ENCODE peak calls at places on chromosomes 16 and 17, in five cellular contexts. One of them, this sample, is unnamed.
A peak's percentile ranks its signal among the peaks of the same experiment; 100 is the strongest.

GRCh38 chr17:78144146-78144719 is 2.0 kb upstream of the C17orf99 start:
- DNase-seq in PC-9: peak; percentile 70
- DNase-seq in adrenal gland: peak; percentile 94
- DNase-seq in mammary epithelial cell: peak; percentile 65
- DNase-seq in H9: no peak
- DNase-seq in this sample: no peak

GRCh38 chr16:54414671-54415070 is 128.1 kb upstream of the IRX3 start:
- DNase-seq in H9: no peak
- DNase-seq in adrenal gland: no peak
- DNase-seq in mammary epithelial cell: no peak
- DNase-seq in PC-9: no peak
- DNase-seq in this sample: no peak

GRCh38 chr17:58337600-58338453 is 9.2 kb upstream of the TSPOAP1 start:
- DNase-seq in mammary epithelial cell: no peak
- DNase-seq in PC-9: no peak
- DNase-seq in adrenal gland: peak; percentile 91
- DNase-seq in H9: peak; percentile 94
- DNase-seq in this sample: no peak

GRCh38 chr17:45896803-45897693 is 2.7 kb downstream of the MAPT start:
- DNase-seq in H9: peak; percentile 73
- DNase-seq in mammary epithelial cell: peak; percentile 10
- DNase-seq in adrenal gland: no peak
- DNase-seq in PC-9: no peak
- DNase-seq in this sample: no peak

GRCh38 chr17:82390860-82391435 is 19.4 kb downstream of the UTS2R start:
- DNase-seq in mammary epithelial cell: no peak
- DNase-seq in adrenal gland: no peak
- DNase-seq in PC-9: no peak
- DNase-seq in H9: no peak
- DNase-seq in this sample: no peak

GRCh38 chr17:60415146-60415545 is 7.1 kb upstream of the CHCT1 start:
- DNase-seq in H9: no peak
- DNase-seq in adrenal gland: no peak
- DNase-seq in PC-9: no peak
- DNase-seq in mammary epithelial cell: no peak
- DNase-seq in this sample: no peak

GRCh38 chr16:4347010-4347409 is 4.1 kb downstream of the PAM16 start:
- DNase-seq in PC-9: no peak
- DNase-seq in H9: no peak
- DNase-seq in adrenal gland: no peak
- DNase-seq in mammary epithelial cell: no peak
- DNase-seq in this sample: no peak

GRCh38 chr17:19736071-19736470 is 12.0 kb downstream of the ALDH3A1 start:
- DNase-seq in mammary epithelial cell: no peak
- DNase-seq in PC-9: no peak
- DNase-seq in H9: no peak
- DNase-seq in adrenal gland: peak; percentile 83
- DNase-seq in this sample: no peak

GRCh38 chr17:45578516-45579455 is 88.3 kb upstream of the PLEKHM1 start:
- DNase-seq in H9: peak; percentile 28
- DNase-seq in PC-9: no peak
- DNase-seq in adrenal gland: no peak
- DNase-seq in mammary epithelial cell: peak; percentile 41
- DNase-seq in this sample: no peak

GRCh38 chr17:7438050-7438614 is 1.2 kb upstream of the FGF11 start:
- DNase-seq in mammary epithelial cell: peak; percentile 39
- DNase-seq in PC-9: no peak
- DNase-seq in adrenal gland: peak; percentile 82
- DNase-seq in H9: peak; percentile 90
- DNase-seq in this sample: no peak

GRCh38 chr17:8503368-8503767 is 67.7 kb downstream of the NDEL1 start:
- DNase-seq in mammary epithelial cell: no peak
- DNase-seq in adrenal gland: peak; percentile 61
- DNase-seq in PC-9: no peak
- DNase-seq in H9: no peak
- DNase-seq in this sample: no peak

GRCh38 chr17:69744512-69745098 is 330.1 kb downstream of the MAP2K6 start:
- DNase-seq in PC-9: no peak
- DNase-seq in adrenal gland: no peak
- DNase-seq in H9: no peak
- DNase-seq in mammary epithelial cell: no peak
- DNase-seq in this sample: no peak

GRCh38 chr17:34121311-34121710 is 133.8 kb upstream of the CCL2 start:
- DNase-seq in adrenal gland: no peak
- DNase-seq in PC-9: no peak
- DNase-seq in mammary epithelial cell: no peak
- DNase-seq in H9: no peak
- DNase-seq in this sample: no peak

GRCh38 chr16:84115919-84116719 is 623 bp downstream of the MBTPS1 start:
- DNase-seq in adrenal gland: peak; percentile 77
- DNase-seq in H9: no peak
- DNase-seq in PC-9: peak; percentile 37
- DNase-seq in mammary epithelial cell: peak; percentile 44
- DNase-seq in this sample: no peak

GRCh38 chr16:19748389-19749110 is 30.5 kb downstream of the IQCK start:
- DNase-seq in mammary epithelial cell: no peak
- DNase-seq in H9: no peak
- DNase-seq in adrenal gland: no peak
- DNase-seq in PC-9: peak; percentile 85
- DNase-seq in this sample: no peak

GRCh38 chr17:66351053-66351452 is 48.6 kb downstream of the PRKCA start:
- DNase-seq in adrenal gland: no peak
- DNase-seq in H9: no peak
- DNase-seq in mammary epithelial cell: no peak
- DNase-seq in PC-9: no peak
- DNase-seq in this sample: no peak

GRCh38 chr16:50657251-50657650 is 23.9 kb downstream of the SNX20 start:
- DNase-seq in mammary epithelial cell: no peak
- DNase-seq in PC-9: no peak
- DNase-seq in H9: no peak
- DNase-seq in adrenal gland: no peak
- DNase-seq in this sample: no peak

GRCh38 chr17:28381141-28381825 is 9.8 kb downstream of the SARM1 start:
- DNase-seq in adrenal gland: no peak
- DNase-seq in H9: peak; percentile 92
- DNase-seq in PC-9: no peak
- DNase-seq in mammary epithelial cell: no peak
- DNase-seq in this sample: no peak

GRCh38 chr17:10125761-10126553 is 72.4 kb downstream of the GAS7 start:
- DNase-seq in mammary epithelial cell: no peak
- DNase-seq in PC-9: no peak
- DNase-seq in H9: no peak
- DNase-seq in adrenal gland: no peak
- DNase-seq in this sample: no peak

GRCh38 chr17:76716146-76716833 is 5.5 kb upstream of the MXRA7 start:
- DNase-seq in adrenal gland: peak; percentile 79
- DNase-seq in H9: no peak
- DNase-seq in PC-9: no peak
- DNase-seq in mammary epithelial cell: peak; percentile 94
- DNase-seq in this sample: peak; percentile 44

GRCh38 chr17:42179911-42180410 is 981 bp downstream of the KCNH4 start:
- DNase-seq in adrenal gland: peak; percentile 71
- DNase-seq in H9: peak; percentile 88
- DNase-seq in mammary epithelial cell: peak; percentile 20
- DNase-seq in PC-9: no peak
- DNase-seq in this sample: no peak

GRCh38 chr16:71792176-71792575 is 16.5 kb downstream of the AP1G1 start:
- DNase-seq in PC-9: no peak
- DNase-seq in H9: no peak
- DNase-seq in adrenal gland: no peak
- DNase-seq in mammary epithelial cell: no peak
- DNase-seq in this sample: no peak

GRCh38 chr17:78396436-78397335 is 18.2 kb downstream of the PGS1 start:
- DNase-seq in adrenal gland: no peak
- DNase-seq in H9: no peak
- DNase-seq in mammary epithelial cell: no peak
- DNase-seq in PC-9: no peak
- DNase-seq in this sample: no peak

GRCh38 chr17:48121921-48122650 is 14.5 kb downstream of the SNX11 start:
- DNase-seq in adrenal gland: no peak
- DNase-seq in H9: no peak
- DNase-seq in PC-9: no peak
- DNase-seq in mammary epithelial cell: no peak
- DNase-seq in this sample: no peak

GRCh38 chr17:56319531-56319930 is 166.3 kb downstream of the ANKFN1 start:
- DNase-seq in adrenal gland: no peak
- DNase-seq in mammary epithelial cell: peak; percentile 58
- DNase-seq in PC-9: peak; percentile 46
- DNase-seq in H9: no peak
- DNase-seq in this sample: no peak

GRCh38 chr16:25014500-25015147 is 545 bp downstream of the ARHGAP17 start:
- DNase-seq in PC-9: peak; percentile 46
- DNase-seq in mammary epithelial cell: peak; percentile 52
- DNase-seq in H9: peak; percentile 51
- DNase-seq in adrenal gland: peak; percentile 75
- DNase-seq in this sample: no peak

GRCh38 chr17:63035271-63035670 is 69.2 kb downstream of the TANC2 start:
- DNase-seq in mammary epithelial cell: peak; percentile 66
- DNase-seq in adrenal gland: no peak
- DNase-seq in PC-9: no peak
- DNase-seq in H9: no peak
- DNase-seq in this sample: no peak

GRCh38 chr17:30332057-30332542 is 1.8 kb downstream of the TMIGD1 start:
- DNase-seq in adrenal gland: no peak
- DNase-seq in mammary epithelial cell: peak; percentile 84
- DNase-seq in PC-9: no peak
- DNase-seq in H9: no peak
- DNase-seq in this sample: no peak

GRCh38 chr17:62791235-62792121 is 16.6 kb downstream of the MARCHF10 start:
- DNase-seq in PC-9: peak; percentile 81
- DNase-seq in mammary epithelial cell: peak; percentile 28
- DNase-seq in H9: no peak
- DNase-seq in adrenal gland: peak; percentile 20
- DNase-seq in this sample: no peak

GRCh38 chr16:63461248-63461841 is 1425.1 kb upstream of the CDH8 start:
- DNase-seq in PC-9: no peak
- DNase-seq in adrenal gland: peak; percentile 52
- DNase-seq in H9: peak; percentile 28
- DNase-seq in mammary epithelial cell: peak; percentile 1
- DNase-seq in this sample: no peak

GRCh38 chr17:46264456-46265198 is 30.3 kb upstream of the LRRC37A start:
- DNase-seq in adrenal gland: no peak
- DNase-seq in H9: peak; percentile 43
- DNase-seq in mammary epithelial cell: peak; percentile 89
- DNase-seq in PC-9: peak; percentile 84
- DNase-seq in this sample: no peak

GRCh38 chr17:75695830-75696271 is 25.4 kb upstream of the ITGB4 start:
- DNase-seq in H9: no peak
- DNase-seq in mammary epithelial cell: no peak
- DNase-seq in adrenal gland: no peak
- DNase-seq in PC-9: no peak
- DNase-seq in this sample: no peak

GRCh38 chr16:73285336-73285735 is 237.4 kb upstream of the ZFHX3 start:
- DNase-seq in mammary epithelial cell: no peak
- DNase-seq in PC-9: no peak
- DNase-seq in H9: no peak
- DNase-seq in adrenal gland: no peak
- DNase-seq in this sample: no peak

GRCh38 chr17:15660077-15660476 is 24.0 kb downstream of the TRIM16 start:
- DNase-seq in H9: no peak
- DNase-seq in PC-9: no peak
- DNase-seq in mammary epithelial cell: no peak
- DNase-seq in adrenal gland: no peak
- DNase-seq in this sample: no peak

GRCh38 chr17:180380-181212 is 854 bp downstream of the DOC2B start:
- DNase-seq in PC-9: no peak
- DNase-seq in H9: no peak
- DNase-seq in mammary epithelial cell: no peak
- DNase-seq in adrenal gland: no peak
- DNase-seq in this sample: no peak

GRCh38 chr17:55238931-55239297 is 25.8 kb upstream of the HLF start:
- DNase-seq in adrenal gland: peak; percentile 68
- DNase-seq in PC-9: no peak
- DNase-seq in H9: peak; percentile 64
- DNase-seq in mammary epithelial cell: no peak
- DNase-seq in this sample: no peak

DNA sequence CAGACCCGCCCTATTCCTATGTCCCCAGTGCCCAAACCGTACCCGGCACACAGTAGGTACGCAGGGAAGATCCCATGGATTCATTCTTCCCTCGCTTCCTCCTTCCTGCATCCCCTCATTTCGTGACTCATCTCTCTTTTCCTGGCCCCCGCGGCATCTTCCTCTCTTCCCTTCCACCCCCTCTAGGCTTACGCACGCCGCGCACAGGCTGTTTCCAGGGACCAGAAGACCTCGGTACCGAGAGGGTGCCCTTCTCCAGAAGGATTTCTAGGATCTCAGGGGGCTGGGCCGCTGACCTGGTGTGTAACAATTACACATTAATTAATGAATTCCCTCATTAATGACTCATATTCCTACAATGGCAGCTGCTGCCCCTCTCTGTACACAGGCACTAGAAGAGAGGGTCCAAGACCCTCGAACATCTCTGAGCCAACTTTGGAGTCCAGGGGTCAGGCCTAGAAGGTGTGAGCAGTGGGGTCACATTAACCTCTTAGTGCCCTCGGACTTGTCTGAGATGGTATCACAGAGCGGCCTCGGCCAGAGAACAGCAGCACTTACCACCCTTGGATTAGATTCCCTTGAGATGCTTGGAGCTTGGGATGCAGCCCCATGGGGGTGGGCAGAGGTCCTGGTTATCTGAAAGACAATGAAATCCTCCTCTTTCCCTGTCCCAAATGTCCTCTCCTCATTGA is 16.8 kb upstream of the PLLP start:
- DNase-seq in H9: no peak
- DNase-seq in adrenal gland: no peak
- DNase-seq in PC-9: no peak
- DNase-seq in mammary epithelial cell: no peak
- DNase-seq in this sample: no peak
- TF ChIP-seq CTCF in H9: no peak
- TF ChIP-seq CTCF in adrenal gland: no peak
- TF ChIP-seq CTCF in PC-9: no peak
- TF ChIP-seq CTCF in mammary epithelial cell: no peak
- TF ChIP-seq CTCF in this sample: no peak

GRCh38 chr16:22007509-22008214 is at the start of gene MOSMO:
- DNase-seq in PC-9: peak; percentile 70
- DNase-seq in H9: peak; percentile 69
- DNase-seq in mammary epithelial cell: peak; percentile 68
- DNase-seq in adrenal gland: peak; percentile 82
- DNase-seq in this sample: no peak
- TF ChIP-seq CTCF in PC-9: peak; percentile 21
- TF ChIP-seq CTCF in H9: no peak
- TF ChIP-seq CTCF in mammary epithelial cell: no peak
- TF ChIP-seq CTCF in adrenal gland: peak; percentile 16
- TF ChIP-seq CTCF in this sample: no peak

GRCh38 chr16:58363746-58364393 is 28.4 kb upstream of the GINS3 start:
- DNase-seq in H9: no peak
- DNase-seq in mammary epithelial cell: no peak
- DNase-seq in adrenal gland: no peak
- DNase-seq in PC-9: no peak
- DNase-seq in this sample: no peak
- TF ChIP-seq CTCF in H9: no peak
- TF ChIP-seq CTCF in mammary epithelial cell: no peak
- TF ChIP-seq CTCF in adrenal gland: no peak
- TF ChIP-seq CTCF in PC-9: no peak
- TF ChIP-seq CTCF in this sample: no peak

GRCh38 chr16:29696881-29697331 is 17.9 kb downstream of the QPRT start:
- DNase-seq in adrenal gland: no peak
- DNase-seq in PC-9: no peak
- DNase-seq in mammary epithelial cell: no peak
- DNase-seq in H9: no peak
- DNase-seq in this sample: no peak
- TF ChIP-seq CTCF in adrenal gland: no peak
- TF ChIP-seq CTCF in PC-9: no peak
- TF ChIP-seq CTCF in mammary epithelial cell: no peak
- TF ChIP-seq CTCF in H9: no peak
- TF ChIP-seq CTCF in this sample: no peak

GRCh38 chr16:81530296-81530721 is 85.7 kb downstream of the CMIP start:
- DNase-seq in H9: no peak
- DNase-seq in PC-9: no peak
- DNase-seq in adrenal gland: no peak
- DNase-seq in mammary epithelial cell: peak; percentile 97
- DNase-seq in this sample: no peak
- TF ChIP-seq CTCF in H9: no peak
- TF ChIP-seq CTCF in PC-9: no peak
- TF ChIP-seq CTCF in adrenal gland: no peak
- TF ChIP-seq CTCF in mammary epithelial cell: peak; percentile 32
- TF ChIP-seq CTCF in this sample: no peak

This sample was measured in omental fat pad.